ENCODE peak calls at places on chromosomes 16 and 17, in nine cellular contexts. H is CD4-positive, alpha-beta memory T cell; I is right lobe of liver; N is IMR-90; V is body of pancreas; F is suprapubic skin; G is CD4-positive, alpha-beta T cell; Z is heart left ventricle; L is AG04450. X is an unnamed sample.

GRCh38 chr16:67942200-67942509 is 1.8 kb downstream of the LCAT start:
- DNase-seq in Z (no peak), V (no peak), G (no peak), F (no peak), N (peak; percentile 20), L (no peak), H (peak; percentile 32), I (no peak), X (no peak)

GRCh38 chr17:61443475-61443882 is 8.7 kb upstream of the TBX4 start:
- DNase-seq in N (no peak), L (no peak), H (no peak), F (no peak), Z (no peak), I (no peak), V (no peak), G (no peak), X (no peak)

GRCh38 chr17:61386251-61386650 is 13.4 kb upstream of the TBX2 start:
- DNase-seq in F (no peak), I (no peak), Z (no peak), H (no peak), N (no peak), V (no peak), L (no peak), G (no peak), X (no peak)

GRCh38 chr17:3678095-3678820 is 9.6 kb downstream of the EMC6 start:
- DNase-seq in L (no peak), H (no peak), V (no peak), N (peak; percentile 45), Z (no peak), I (no peak), G (no peak), F (no peak), X (no peak)

GRCh38 chr17:64276961-64277505 is 14.0 kb upstream of the TEX2 start:
- DNase-seq in G (no peak), L (no peak), Z (no peak), V (no peak), F (no peak), I (no peak), H (no peak), N (no peak), X (no peak)

GRCh38 chr16:80387308-80387921 is 153.4 kb upstream of the DYNLRB2 start:
- DNase-seq in I (no peak), N (no peak), H (no peak), V (no peak), L (no peak), F (no peak), G (no peak), Z (no peak), X (no peak)

GRCh38 chr16:87951550-87952538 is 610 bp downstream of the BANP start:
- DNase-seq in G (no peak), H (no peak), Z (no peak), V (peak; percentile 33), F (no peak), I (peak; percentile 55), L (no peak), N (no peak), X (no peak)

GRCh38 chr17:1929896-1930750 is 95.0 kb downstream of the RTN4RL1 start:
- DNase-seq in G (no peak), L (no peak), N (no peak), V (no peak), H (no peak), F (no peak), I (no peak), Z (no peak), X (no peak)

GRCh38 chr17:55366020-55366481 is 55.6 kb downstream of the MMD start:
- DNase-seq in N (no peak), H (no peak), G (no peak), I (no peak), L (no peak), Z (no peak), V (no peak), F (no peak), X (no peak)

GRCh38 chr16:24253192-24253591 is 2.9 kb upstream of the CACNG3 start:
- DNase-seq in F (no peak), Z (no peak), N (peak; percentile 38), H (peak; percentile 48), L (no peak), I (no peak), V (peak; percentile 22), G (peak; percentile 2), X (no peak)

GRCh38 chr16:81939164-81940067 is 71.9 kb downstream of the SDR42E1 start:
- DNase-seq in V (no peak), L (no peak), H (no peak), F (no peak), I (no peak), Z (no peak), N (no peak), G (no peak), X (no peak)

GRCh38 chr16:72783716-72784320 is 264.1 kb downstream of the ZFHX3 start:
- DNase-seq in I (no peak), F (no peak), V (no peak), H (no peak), Z (no peak), N (peak; percentile 68), L (no peak), G (no peak), X (no peak)

GRCh38 chr16:78005881-78006280 is 16.5 kb upstream of the CLEC3A start:
- DNase-seq in I (no peak), H (no peak), N (no peak), V (no peak), L (no peak), F (no peak), Z (no peak), G (no peak), X (no peak)

GRCh38 chr17:64343833-64344637 is 46.6 kb downstream of the PECAM1 start:
- DNase-seq in I (peak; percentile 77), G (peak; percentile 7), L (peak; percentile 46), H (peak; percentile 21), Z (peak; percentile 84), V (peak; percentile 57), N (peak; percentile 90), F (no peak), X (peak; percentile 78)

GRCh38 chr16:66289986-66290385 is 76.5 kb upstream of the CDH5 start:
- DNase-seq in G (no peak), V (no peak), N (no peak), H (no peak), L (no peak), F (peak; percentile 45), I (peak; percentile 22), Z (no peak), X (no peak)

GRCh38 chr16:88790312-88791150 is 5.5 kb upstream of the PIEZO1 start:
- DNase-seq in V (no peak), Z (no peak), F (no peak), G (peak; percentile 48), H (peak; percentile 64), N (peak; percentile 24), L (no peak), I (no peak), X (no peak)

GRCh38 chr16:46768809-46769208 is 20.7 kb upstream of the MYLK3 start:
- DNase-seq in G (no peak), H (no peak), L (no peak), N (no peak), F (no peak), I (peak; percentile 18), Z (no peak), V (no peak), X (no peak)

GRCh38 chr17:66644311-66644710 is 190.6 kb upstream of the CACNG5 start:
- DNase-seq in G (no peak), F (no peak), I (no peak), L (peak; percentile 20), Z (no peak), N (peak; percentile 63), H (no peak), V (no peak), X (no peak)

GRCh38 chr16:50534556-50534955 is 13.6 kb upstream of the NKD1 start:
- DNase-seq in Z (no peak), N (no peak), G (no peak), I (peak; percentile 15), V (no peak), H (no peak), L (no peak), F (peak; percentile 18), X (no peak)

GRCh38 chr17:45294506-45294905 is 22.3 kb downstream of the MAP3K14 start:
- DNase-seq in L (peak; percentile 50), H (no peak), Z (no peak), G (no peak), V (peak; percentile 78), I (peak; percentile 87), N (peak; percentile 88), F (no peak), X (no peak)

DNA sequence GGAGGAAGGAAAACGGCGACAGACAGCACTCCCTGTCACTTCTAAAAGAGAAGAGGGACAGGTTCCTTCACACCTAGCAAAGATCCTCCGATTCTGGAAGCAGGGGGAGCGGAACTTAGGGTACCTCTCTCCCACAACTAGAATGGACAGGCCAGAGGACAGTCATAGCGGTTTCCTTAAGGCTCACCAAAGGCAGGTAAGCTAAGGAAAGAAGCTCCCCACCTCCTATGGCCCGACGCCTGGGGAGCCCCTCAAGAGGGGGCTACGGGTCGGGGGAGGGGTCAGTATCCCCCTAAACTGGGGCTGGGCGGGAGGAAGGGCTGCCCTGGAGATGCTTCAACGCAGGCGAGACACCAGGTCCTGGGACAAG is 290 bp downstream of the RAB5C start:
- DNase-seq in F (no peak), Z (no peak), G (no peak), V (no peak), L (no peak), H (no peak), I (no peak), N (no peak), X (no peak)
- H3K27ac ChIP-seq in F (peak overlapping the region; percentile 73), Z (peak overlapping the region; percentile 49), G (peak overlapping the region; percentile 79), V (no peak overlapping the region), L (peak overlapping the region; percentile 57), H (peak overlapping the region; percentile 96), I (peak overlapping the region; percentile 82), N (peak overlapping the region; percentile 88), X (peak overlapping the region; percentile 76)

GRCh38 chr16:4215106-4215505 is 26.8 kb downstream of the SRL start:
- DNase-seq in N (no peak), Z (no peak), L (no peak), F (no peak), I (no peak), G (no peak), H (no peak), V (no peak), X (no peak)
- H3K27ac ChIP-seq in N (no peak overlapping the region), Z (peak overlapping the region; percentile 97), L (no peak overlapping the region), F (no peak overlapping the region), I (no peak overlapping the region), G (no peak overlapping the region), H (no peak overlapping the region), V (no peak overlapping the region), X (peak overlapping the region; percentile 93)

GRCh38 chr17:50100480-50100883 is 5.3 kb downstream of the PDK2 start:
- DNase-seq in F (no peak), Z (peak; percentile 32), L (no peak), H (no peak), I (no peak), G (no peak), V (no peak), N (no peak), X (no peak)
- H3K27ac ChIP-seq in F (peak overlapping the region; percentile 65), Z (no peak overlapping the region), L (peak overlapping the region; percentile 47), H (no peak overlapping the region), I (peak overlapping the region; percentile 93), G (no peak overlapping the region), V (peak overlapping the region; percentile 88), N (no peak overlapping the region), X (peak overlapping the region; percentile 66)

DNA sequence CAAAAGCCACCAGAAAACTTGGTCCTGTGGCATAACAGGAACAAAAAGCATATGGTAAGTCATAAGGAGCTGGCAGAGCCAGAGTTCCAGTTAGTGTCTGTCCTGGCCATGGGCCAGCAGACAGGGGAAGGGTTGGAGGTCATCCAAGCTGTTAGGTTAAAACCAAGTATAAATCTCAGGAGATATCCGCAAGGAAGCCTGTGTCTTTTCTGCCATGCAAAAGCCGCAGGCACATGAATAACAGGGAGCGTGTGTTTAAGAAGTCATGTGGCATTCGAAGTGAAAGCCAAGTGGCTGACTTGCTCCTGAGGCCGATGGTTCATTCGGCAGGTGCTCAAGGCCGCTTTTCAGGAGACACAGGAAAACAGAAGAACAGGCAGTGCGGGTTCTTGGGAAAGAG is 20.4 kb upstream of the PRKAR1A start:
- DNase-seq in L (no peak), N (no peak), H (no peak), G (no peak), F (no peak), V (peak; percentile 74), I (no peak), Z (peak; percentile 70), X (no peak)
- H3K27ac ChIP-seq in L (no peak overlapping the region), N (no peak overlapping the region), H (no peak overlapping the region), G (no peak overlapping the region), F (peak overlapping the region; percentile 82), V (peak overlapping the region; percentile 46), I (peak overlapping the region; percentile 34), Z (no peak overlapping the region), X (peak overlapping the region; percentile 36)

X was measured in ascending aorta.